ENCODE peak calls at places on chromosomes 11 and 22, in five cellular contexts. One of them, this sample, is unnamed.

GRCh38 chr11:48107188-48107704 is 109.4 kb upstream of the OR4B1 start:
- DNase-seq in mucosa of descending colon: peak
- DNase-seq in nucleus accumbens: no peak
- DNase-seq in stimulated activated CD4-positive, alpha-beta T cell treated with anti-CD3 and anti-CD28 coated beads, Interleukin-2, amount 100 ng/mL, for 48 hours: peak
- DNase-seq in H4: no peak
- DNase-seq in this sample: no peak

GRCh38 chr11:534592-535518 is 521 bp downstream of the HRAS start:
- DNase-seq in mucosa of descending colon: peak
- DNase-seq in nucleus accumbens: no peak
- DNase-seq in stimulated activated CD4-positive, alpha-beta T cell treated with anti-CD3 and anti-CD28 coated beads, Interleukin-2, amount 100 ng/mL, for 48 hours: no peak
- DNase-seq in H4: no peak
- DNase-seq in this sample: peak

GRCh38 chr22:17806437-17806836 is 32.2 kb upstream of the BID start:
- DNase-seq in H4: no peak
- DNase-seq in mucosa of descending colon: no peak
- DNase-seq in nucleus accumbens: no peak
- DNase-seq in stimulated activated CD4-positive, alpha-beta T cell treated with anti-CD3 and anti-CD28 coated beads, Interleukin-2, amount 100 ng/mL, for 48 hours: no peak
- DNase-seq in this sample: no peak

GRCh38 chr22:36285545-36285944 is 32.6 kb downstream of the APOL1 start:
- DNase-seq in nucleus accumbens: no peak
- DNase-seq in mucosa of descending colon: peak
- DNase-seq in stimulated activated CD4-positive, alpha-beta T cell treated with anti-CD3 and anti-CD28 coated beads, Interleukin-2, amount 100 ng/mL, for 48 hours: no peak
- DNase-seq in H4: no peak
- DNase-seq in this sample: no peak

GRCh38 chr11:92046103-92046502 is 178.5 kb upstream of the FAT3 start:
- DNase-seq in H4: no peak
- DNase-seq in stimulated activated CD4-positive, alpha-beta T cell treated with anti-CD3 and anti-CD28 coated beads, Interleukin-2, amount 100 ng/mL, for 48 hours: no peak
- DNase-seq in nucleus accumbens: no peak
- DNase-seq in mucosa of descending colon: no peak
- DNase-seq in this sample: no peak

GRCh38 chr11:2893021-2893528 is 7.5 kb upstream of the CDKN1C start:
- DNase-seq in stimulated activated CD4-positive, alpha-beta T cell treated with anti-CD3 and anti-CD28 coated beads, Interleukin-2, amount 100 ng/mL, for 48 hours: no peak
- DNase-seq in mucosa of descending colon: no peak
- DNase-seq in H4: no peak
- DNase-seq in nucleus accumbens: no peak
- DNase-seq in this sample: no peak

GRCh38 chr11:92269021-92269420 is 44.4 kb downstream of the FAT3 start:
- DNase-seq in H4: peak
- DNase-seq in stimulated activated CD4-positive, alpha-beta T cell treated with anti-CD3 and anti-CD28 coated beads, Interleukin-2, amount 100 ng/mL, for 48 hours: no peak
- DNase-seq in nucleus accumbens: no peak
- DNase-seq in mucosa of descending colon: no peak
- DNase-seq in this sample: no peak

GRCh38 chr22:44365832-44366231 is 53.1 kb upstream of the SHISAL1 start:
- DNase-seq in stimulated activated CD4-positive, alpha-beta T cell treated with anti-CD3 and anti-CD28 coated beads, Interleukin-2, amount 100 ng/mL, for 48 hours: no peak
- DNase-seq in H4: no peak
- DNase-seq in mucosa of descending colon: peak
- DNase-seq in nucleus accumbens: no peak
- DNase-seq in this sample: no peak

GRCh38 chr22:37274380-37274862 is 7.9 kb upstream of the CYTH4 start:
- DNase-seq in stimulated activated CD4-positive, alpha-beta T cell treated with anti-CD3 and anti-CD28 coated beads, Interleukin-2, amount 100 ng/mL, for 48 hours: no peak
- DNase-seq in mucosa of descending colon: no peak
- DNase-seq in H4: no peak
- DNase-seq in nucleus accumbens: no peak
- DNase-seq in this sample: peak

GRCh38 chr11:43504316-43504950 is 145.7 kb downstream of the TTC17 start:
- DNase-seq in H4: no peak
- DNase-seq in nucleus accumbens: no peak
- DNase-seq in stimulated activated CD4-positive, alpha-beta T cell treated with anti-CD3 and anti-CD28 coated beads, Interleukin-2, amount 100 ng/mL, for 48 hours: no peak
- DNase-seq in mucosa of descending colon: no peak
- DNase-seq in this sample: no peak

GRCh38 chr11:34358258-34358665 is 452 bp upstream of the ABTB2 start:
- DNase-seq in H4: peak
- DNase-seq in stimulated activated CD4-positive, alpha-beta T cell treated with anti-CD3 and anti-CD28 coated beads, Interleukin-2, amount 100 ng/mL, for 48 hours: no peak
- DNase-seq in mucosa of descending colon: peak
- DNase-seq in nucleus accumbens: no peak
- DNase-seq in this sample: peak

GRCh38 chr11:11345099-11345498 is 8.0 kb downstream of the CSNK2A3 start:
- DNase-seq in H4: no peak
- DNase-seq in stimulated activated CD4-positive, alpha-beta T cell treated with anti-CD3 and anti-CD28 coated beads, Interleukin-2, amount 100 ng/mL, for 48 hours: no peak
- DNase-seq in nucleus accumbens: no peak
- DNase-seq in mucosa of descending colon: no peak
- DNase-seq in this sample: no peak

GRCh38 chr11:44256673-44257291 is 53.2 kb downstream of the ALX4 start:
- DNase-seq in mucosa of descending colon: no peak
- DNase-seq in H4: no peak
- DNase-seq in stimulated activated CD4-positive, alpha-beta T cell treated with anti-CD3 and anti-CD28 coated beads, Interleukin-2, amount 100 ng/mL, for 48 hours: no peak
- DNase-seq in nucleus accumbens: no peak
- DNase-seq in this sample: no peak

GRCh38 chr11:44950625-44951472 is at the start of gene TP53I11:
- DNase-seq in H4: peak
- DNase-seq in stimulated activated CD4-positive, alpha-beta T cell treated with anti-CD3 and anti-CD28 coated beads, Interleukin-2, amount 100 ng/mL, for 48 hours: peak
- DNase-seq in mucosa of descending colon: peak
- DNase-seq in nucleus accumbens: no peak
- DNase-seq in this sample: peak

GRCh38 chr11:57471496-57471895 is 11.2 kb downstream of the RTN4RL2 start:
- DNase-seq in stimulated activated CD4-positive, alpha-beta T cell treated with anti-CD3 and anti-CD28 coated beads, Interleukin-2, amount 100 ng/mL, for 48 hours: no peak
- DNase-seq in nucleus accumbens: no peak
- DNase-seq in H4: no peak
- DNase-seq in mucosa of descending colon: peak
- DNase-seq in this sample: no peak

GRCh38 chr22:39901519-39902146 is 749 bp downstream of the GRAP2 start:
- DNase-seq in nucleus accumbens: no peak
- DNase-seq in H4: no peak
- DNase-seq in stimulated activated CD4-positive, alpha-beta T cell treated with anti-CD3 and anti-CD28 coated beads, Interleukin-2, amount 100 ng/mL, for 48 hours: no peak
- DNase-seq in mucosa of descending colon: no peak
- DNase-seq in this sample: no peak

GRCh38 chr11:119316017-119316728 is 757 bp downstream of the MCAM start:
- DNase-seq in stimulated activated CD4-positive, alpha-beta T cell treated with anti-CD3 and anti-CD28 coated beads, Interleukin-2, amount 100 ng/mL, for 48 hours: no peak
- DNase-seq in nucleus accumbens: peak
- DNase-seq in mucosa of descending colon: no peak
- DNase-seq in H4: peak
- DNase-seq in this sample: peak

GRCh38 chr11:78216021-78216420 is 27.3 kb downstream of the USP35 start:
- DNase-seq in H4: no peak
- DNase-seq in mucosa of descending colon: no peak
- DNase-seq in nucleus accumbens: no peak
- DNase-seq in stimulated activated CD4-positive, alpha-beta T cell treated with anti-CD3 and anti-CD28 coated beads, Interleukin-2, amount 100 ng/mL, for 48 hours: no peak
- DNase-seq in this sample: no peak

GRCh38 chr11:116861539-116861938 is 24.1 kb upstream of the APOA1 start:
- DNase-seq in nucleus accumbens: no peak
- DNase-seq in stimulated activated CD4-positive, alpha-beta T cell treated with anti-CD3 and anti-CD28 coated beads, Interleukin-2, amount 100 ng/mL, for 48 hours: no peak
- DNase-seq in mucosa of descending colon: no peak
- DNase-seq in H4: peak
- DNase-seq in this sample: no peak

GRCh38 chr22:46652081-46652929 is 32.1 kb downstream of the GRAMD4 start:
- DNase-seq in mucosa of descending colon: no peak
- DNase-seq in stimulated activated CD4-positive, alpha-beta T cell treated with anti-CD3 and anti-CD28 coated beads, Interleukin-2, amount 100 ng/mL, for 48 hours: no peak
- DNase-seq in nucleus accumbens: no peak
- DNase-seq in H4: no peak
- DNase-seq in this sample: peak

GRCh38 chr22:17910561-17911311 is 113.6 kb downstream of the MICAL3 start:
- DNase-seq in mucosa of descending colon: no peak
- DNase-seq in stimulated activated CD4-positive, alpha-beta T cell treated with anti-CD3 and anti-CD28 coated beads, Interleukin-2, amount 100 ng/mL, for 48 hours: no peak
- DNase-seq in H4: peak
- DNase-seq in nucleus accumbens: peak
- DNase-seq in this sample: peak

GRCh38 chr11:15901046-15901445 is 455.3 kb downstream of the SOX6 start:
- DNase-seq in stimulated activated CD4-positive, alpha-beta T cell treated with anti-CD3 and anti-CD28 coated beads, Interleukin-2, amount 100 ng/mL, for 48 hours: no peak
- DNase-seq in H4: no peak
- DNase-seq in mucosa of descending colon: no peak
- DNase-seq in nucleus accumbens: no peak
- DNase-seq in this sample: no peak

GRCh38 chr11:73395297-73396208 is 19.4 kb downstream of the RELT start:
- DNase-seq in nucleus accumbens: no peak
- DNase-seq in stimulated activated CD4-positive, alpha-beta T cell treated with anti-CD3 and anti-CD28 coated beads, Interleukin-2, amount 100 ng/mL, for 48 hours: no peak
- DNase-seq in H4: no peak
- DNase-seq in mucosa of descending colon: no peak
- DNase-seq in this sample: no peak

GRCh38 chr11:12214751-12215150 is 104.4 kb downstream of the MICAL2 start:
- DNase-seq in stimulated activated CD4-positive, alpha-beta T cell treated with anti-CD3 and anti-CD28 coated beads, Interleukin-2, amount 100 ng/mL, for 48 hours: no peak
- DNase-seq in mucosa of descending colon: no peak
- DNase-seq in H4: no peak
- DNase-seq in nucleus accumbens: no peak
- DNase-seq in this sample: no peak

GRCh38 chr11:78943841-78944240 is 369.2 kb upstream of the NARS2 start:
- DNase-seq in mucosa of descending colon: no peak
- DNase-seq in stimulated activated CD4-positive, alpha-beta T cell treated with anti-CD3 and anti-CD28 coated beads, Interleukin-2, amount 100 ng/mL, for 48 hours: no peak
- DNase-seq in nucleus accumbens: no peak
- DNase-seq in H4: no peak
- DNase-seq in this sample: no peak

GRCh38 chr11:62427630-62428233 is 8.9 kb downstream of the SCGB1A1 start:
- DNase-seq in H4: no peak
- DNase-seq in nucleus accumbens: no peak
- DNase-seq in stimulated activated CD4-positive, alpha-beta T cell treated with anti-CD3 and anti-CD28 coated beads, Interleukin-2, amount 100 ng/mL, for 48 hours: peak
- DNase-seq in mucosa of descending colon: no peak
- DNase-seq in this sample: no peak

GRCh38 chr11:101401245-101401644 is 182.6 kb downstream of the TRPC6 start:
- DNase-seq in nucleus accumbens: no peak
- DNase-seq in H4: peak
- DNase-seq in mucosa of descending colon: no peak
- DNase-seq in stimulated activated CD4-positive, alpha-beta T cell treated with anti-CD3 and anti-CD28 coated beads, Interleukin-2, amount 100 ng/mL, for 48 hours: no peak
- DNase-seq in this sample: no peak

GRCh38 chr22:45867906-45868555 is 108.9 kb downstream of the WNT7B start:
- DNase-seq in nucleus accumbens: no peak
- DNase-seq in mucosa of descending colon: no peak
- DNase-seq in stimulated activated CD4-positive, alpha-beta T cell treated with anti-CD3 and anti-CD28 coated beads, Interleukin-2, amount 100 ng/mL, for 48 hours: no peak
- DNase-seq in H4: no peak
- DNase-seq in this sample: peak

This sample was measured in pancreas.